ENCODE peak calls at places on chromosomes 1 and 21, in ten cellular contexts. One of them, this sample, is unnamed.

GRCh38 chr1:35567947-35568558 is 5.1 kb upstream of the TFAP2E start:
- DNase-seq in endothelial cell of umbilical vein: no peak
- DNase-seq in psoas muscle: no peak
- DNase-seq in brain microvascular endothelial cell: no peak
- DNase-seq in CD8-positive, alpha-beta T cell: no peak
- DNase-seq in Panc1: no peak
- DNase-seq in heart left ventricle: no peak
- DNase-seq in prostate gland: no peak
- DNase-seq in pancreas: no peak
- DNase-seq in thyroid gland: peak; percentile 50
- DNase-seq in this sample: no peak

GRCh38 chr1:30768169-30768829 is 10.7 kb upstream of the LAPTM5 start:
- DNase-seq in brain microvascular endothelial cell: no peak
- DNase-seq in Panc1: no peak
- DNase-seq in heart left ventricle: no peak
- DNase-seq in thyroid gland: no peak
- DNase-seq in CD8-positive, alpha-beta T cell: no peak
- DNase-seq in prostate gland: no peak
- DNase-seq in endothelial cell of umbilical vein: no peak
- DNase-seq in pancreas: no peak
- DNase-seq in psoas muscle: no peak
- DNase-seq in this sample: no peak

GRCh38 chr1:2352341-2353214 is 38.8 kb downstream of the MORN1 start:
- DNase-seq in heart left ventricle: no peak
- DNase-seq in brain microvascular endothelial cell: no peak
- DNase-seq in Panc1: no peak
- DNase-seq in pancreas: no peak
- DNase-seq in prostate gland: peak; percentile 72
- DNase-seq in CD8-positive, alpha-beta T cell: no peak
- DNase-seq in thyroid gland: no peak
- DNase-seq in psoas muscle: peak; percentile 13
- DNase-seq in endothelial cell of umbilical vein: no peak
- DNase-seq in this sample: no peak

GRCh38 chr1:100178092-100178491 is at the start of gene LRRC39:
- DNase-seq in prostate gland: no peak
- DNase-seq in pancreas: no peak
- DNase-seq in heart left ventricle: no peak
- DNase-seq in brain microvascular endothelial cell: peak; percentile 4
- DNase-seq in thyroid gland: no peak
- DNase-seq in Panc1: no peak
- DNase-seq in CD8-positive, alpha-beta T cell: no peak
- DNase-seq in endothelial cell of umbilical vein: no peak
- DNase-seq in psoas muscle: no peak
- DNase-seq in this sample: no peak

GRCh38 chr1:62263006-62263812 is 56.0 kb downstream of the KANK4 start:
- DNase-seq in pancreas: peak; percentile 30
- DNase-seq in prostate gland: no peak
- DNase-seq in CD8-positive, alpha-beta T cell: no peak
- DNase-seq in endothelial cell of umbilical vein: no peak
- DNase-seq in Panc1: no peak
- DNase-seq in psoas muscle: no peak
- DNase-seq in thyroid gland: no peak
- DNase-seq in heart left ventricle: no peak
- DNase-seq in brain microvascular endothelial cell: no peak
- DNase-seq in this sample: no peak

GRCh38 chr21:30193201-30193600 is 22.7 kb downstream of the CLDN8 start:
- DNase-seq in Panc1: no peak
- DNase-seq in heart left ventricle: no peak
- DNase-seq in brain microvascular endothelial cell: no peak
- DNase-seq in pancreas: no peak
- DNase-seq in psoas muscle: no peak
- DNase-seq in prostate gland: no peak
- DNase-seq in endothelial cell of umbilical vein: no peak
- DNase-seq in thyroid gland: no peak
- DNase-seq in CD8-positive, alpha-beta T cell: no peak
- DNase-seq in this sample: no peak

GRCh38 chr1:173424786-173425407 is 52.2 kb upstream of the PRDX6 start:
- DNase-seq in prostate gland: no peak
- DNase-seq in psoas muscle: no peak
- DNase-seq in thyroid gland: no peak
- DNase-seq in CD8-positive, alpha-beta T cell: no peak
- DNase-seq in heart left ventricle: no peak
- DNase-seq in Panc1: no peak
- DNase-seq in pancreas: no peak
- DNase-seq in endothelial cell of umbilical vein: no peak
- DNase-seq in brain microvascular endothelial cell: no peak
- DNase-seq in this sample: no peak

GRCh38 chr1:167460836-167461235 is 57.5 kb downstream of the CD247 start:
- DNase-seq in endothelial cell of umbilical vein: no peak
- DNase-seq in heart left ventricle: no peak
- DNase-seq in psoas muscle: no peak
- DNase-seq in prostate gland: no peak
- DNase-seq in thyroid gland: no peak
- DNase-seq in pancreas: no peak
- DNase-seq in CD8-positive, alpha-beta T cell: no peak
- DNase-seq in Panc1: no peak
- DNase-seq in brain microvascular endothelial cell: no peak
- DNase-seq in this sample: no peak

GRCh38 chr21:39029086-39029772 is 154.0 kb downstream of the PSMG1 start:
- DNase-seq in prostate gland: no peak
- DNase-seq in CD8-positive, alpha-beta T cell: no peak
- DNase-seq in heart left ventricle: no peak
- DNase-seq in psoas muscle: no peak
- DNase-seq in thyroid gland: no peak
- DNase-seq in pancreas: no peak
- DNase-seq in Panc1: no peak
- DNase-seq in endothelial cell of umbilical vein: no peak
- DNase-seq in brain microvascular endothelial cell: peak; percentile 54
- DNase-seq in this sample: no peak

GRCh38 chr1:219310181-219310728 is 136.6 kb downstream of the LYPLAL1 start:
- DNase-seq in prostate gland: no peak
- DNase-seq in psoas muscle: no peak
- DNase-seq in Panc1: no peak
- DNase-seq in brain microvascular endothelial cell: peak; percentile 34
- DNase-seq in CD8-positive, alpha-beta T cell: no peak
- DNase-seq in endothelial cell of umbilical vein: peak; percentile 55
- DNase-seq in heart left ventricle: no peak
- DNase-seq in pancreas: no peak
- DNase-seq in thyroid gland: no peak
- DNase-seq in this sample: no peak
- H3K27ac ChIP-seq in prostate gland: no peak overlapping the region
- H3K27ac ChIP-seq in psoas muscle: no peak overlapping the region
- H3K27ac ChIP-seq in Panc1: no peak overlapping the region
- H3K27ac ChIP-seq in brain microvascular endothelial cell: peak overlapping the region; percentile 33
- H3K27ac ChIP-seq in CD8-positive, alpha-beta T cell: no peak overlapping the region
- H3K27ac ChIP-seq in endothelial cell of umbilical vein: peak overlapping the region; percentile 4
- H3K27ac ChIP-seq in heart left ventricle: no peak overlapping the region
- H3K27ac ChIP-seq in pancreas: no peak overlapping the region
- H3K27ac ChIP-seq in thyroid gland: no peak overlapping the region
- H3K27ac ChIP-seq in this sample: no peak overlapping the region

DNA sequence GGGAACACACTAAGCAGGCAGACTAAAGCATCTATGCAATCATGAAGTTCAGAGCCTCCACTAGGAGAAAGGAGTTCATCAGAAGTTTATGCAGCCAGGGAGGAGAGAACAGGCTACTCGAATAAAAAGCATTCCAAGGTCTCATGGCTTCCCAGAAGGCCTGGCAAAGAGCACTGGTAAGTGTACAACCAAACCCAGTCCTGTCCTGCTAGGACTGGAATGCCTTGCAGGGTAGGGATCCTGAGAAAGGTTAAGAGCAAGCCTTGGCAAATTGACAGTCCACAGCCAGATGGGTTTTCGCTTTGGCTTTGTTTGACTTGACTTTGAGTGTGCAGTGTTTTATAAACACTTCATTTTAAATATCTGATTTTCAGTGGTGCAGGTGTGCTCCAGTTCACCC is 133.6 kb upstream of the ATP1B1 start:
- DNase-seq in Panc1: no peak
- DNase-seq in thyroid gland: peak; percentile 89
- DNase-seq in CD8-positive, alpha-beta T cell: no peak
- DNase-seq in psoas muscle: no peak
- DNase-seq in prostate gland: peak; percentile 33
- DNase-seq in pancreas: peak; percentile 34
- DNase-seq in heart left ventricle: no peak
- DNase-seq in brain microvascular endothelial cell: no peak
- DNase-seq in endothelial cell of umbilical vein: no peak
- DNase-seq in this sample: no peak
- H3K4me3 ChIP-seq in Panc1: no peak overlapping the region
- H3K4me3 ChIP-seq in thyroid gland: no peak overlapping the region
- H3K4me3 ChIP-seq in CD8-positive, alpha-beta T cell: no peak overlapping the region
- H3K4me3 ChIP-seq in psoas muscle: no peak overlapping the region
- H3K4me3 ChIP-seq in prostate gland: no peak overlapping the region
- H3K4me3 ChIP-seq in pancreas: no peak overlapping the region
- H3K4me3 ChIP-seq in heart left ventricle: no peak overlapping the region
- H3K4me3 ChIP-seq in brain microvascular endothelial cell: no peak overlapping the region
- H3K4me3 ChIP-seq in endothelial cell of umbilical vein: no peak overlapping the region
- H3K4me3 ChIP-seq in this sample: no peak overlapping the region

DNA sequence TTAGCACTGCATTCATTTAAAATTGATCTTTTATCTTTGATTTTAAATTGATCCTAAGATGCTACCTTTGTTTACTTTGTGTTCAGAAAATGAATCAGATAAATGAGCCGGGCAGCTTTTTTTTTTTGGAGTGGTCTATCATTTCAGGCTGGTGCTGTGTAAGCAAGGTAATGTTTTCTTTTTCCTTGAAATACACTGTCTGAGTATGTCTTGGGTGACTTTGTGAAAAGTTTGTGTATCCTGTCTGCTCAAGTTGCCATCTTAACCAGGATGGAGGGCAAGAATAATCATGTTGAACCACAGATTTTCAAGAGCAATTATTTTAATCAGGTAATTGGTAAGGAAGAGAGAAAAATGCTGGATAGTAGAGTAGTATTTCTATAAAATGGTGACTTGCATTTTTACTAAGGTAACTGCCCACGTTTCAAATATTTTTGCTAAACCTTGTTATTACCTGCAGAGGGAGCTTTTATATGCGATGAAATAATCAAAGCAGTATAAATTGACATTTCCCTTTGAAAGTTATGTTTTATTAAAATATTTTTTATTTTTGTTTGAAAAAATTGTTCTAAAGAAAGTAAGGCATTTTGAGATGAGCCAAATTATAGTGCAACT is 11.1 kb downstream of the ADGRL2 start:
- DNase-seq in psoas muscle: no peak
- DNase-seq in pancreas: no peak
- DNase-seq in Panc1: no peak
- DNase-seq in endothelial cell of umbilical vein: peak; percentile 36
- DNase-seq in brain microvascular endothelial cell: no peak
- DNase-seq in heart left ventricle: no peak
- DNase-seq in thyroid gland: no peak
- DNase-seq in prostate gland: no peak
- DNase-seq in CD8-positive, alpha-beta T cell: no peak
- DNase-seq in this sample: no peak
- TF ChIP-seq CTCF in psoas muscle: peak; percentile 11
- TF ChIP-seq CTCF in pancreas: no peak
- TF ChIP-seq CTCF in Panc1: peak; percentile 31
- TF ChIP-seq CTCF in endothelial cell of umbilical vein: no peak
- TF ChIP-seq CTCF in brain microvascular endothelial cell: no peak
- TF ChIP-seq CTCF in heart left ventricle: peak; percentile 38
- TF ChIP-seq CTCF in thyroid gland: peak; percentile 37
- TF ChIP-seq CTCF in prostate gland: no peak
- TF ChIP-seq CTCF in CD8-positive, alpha-beta T cell: no peak
- TF ChIP-seq CTCF in this sample: no peak

DNA sequence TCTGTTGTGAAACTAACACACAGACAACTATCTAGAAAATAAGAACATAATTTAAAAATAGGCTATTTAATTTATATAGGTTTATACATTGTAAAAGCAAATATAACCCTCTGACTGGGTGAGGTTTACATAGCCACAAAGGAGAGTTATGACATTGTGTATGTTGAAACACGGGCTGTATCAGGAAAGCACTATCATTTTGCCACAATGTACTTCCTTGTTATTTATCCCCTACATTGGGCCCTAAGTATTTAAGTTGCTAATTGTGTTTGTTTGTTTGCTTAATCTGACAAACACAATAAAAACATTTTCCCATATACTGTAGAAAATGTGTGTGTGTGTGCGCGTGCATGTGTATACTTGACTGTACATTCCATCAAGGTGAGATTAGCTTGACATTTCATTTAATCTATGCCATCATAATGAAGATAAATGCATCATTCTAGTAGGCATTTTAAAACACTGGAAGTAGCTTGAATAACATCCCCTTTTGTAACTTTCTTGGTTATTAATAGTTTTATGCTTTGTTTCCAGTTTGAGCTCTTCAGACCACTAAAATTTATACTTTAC is 72.1 kb downstream of the RGS13 start:
- DNase-seq in CD8-positive, alpha-beta T cell: no peak
- DNase-seq in psoas muscle: no peak
- DNase-seq in heart left ventricle: no peak
- DNase-seq in endothelial cell of umbilical vein: no peak
- DNase-seq in brain microvascular endothelial cell: no peak
- DNase-seq in Panc1: no peak
- DNase-seq in pancreas: no peak
- DNase-seq in thyroid gland: no peak
- DNase-seq in prostate gland: no peak
- DNase-seq in this sample: no peak
- H3K27ac ChIP-seq in CD8-positive, alpha-beta T cell: no peak overlapping the region
- H3K27ac ChIP-seq in psoas muscle: no peak overlapping the region
- H3K27ac ChIP-seq in heart left ventricle: no peak overlapping the region
- H3K27ac ChIP-seq in endothelial cell of umbilical vein: no peak overlapping the region
- H3K27ac ChIP-seq in brain microvascular endothelial cell: no peak overlapping the region
- H3K27ac ChIP-seq in Panc1: no peak overlapping the region
- H3K27ac ChIP-seq in pancreas: no peak overlapping the region
- H3K27ac ChIP-seq in thyroid gland: no peak overlapping the region
- H3K27ac ChIP-seq in prostate gland: no peak overlapping the region
- H3K27ac ChIP-seq in this sample: no peak overlapping the region

GRCh38 chr1:55725378-55725777 is 510.2 kb upstream of the USP24 start:
- DNase-seq in heart left ventricle: no peak
- DNase-seq in prostate gland: no peak
- DNase-seq in thyroid gland: no peak
- DNase-seq in Panc1: no peak
- DNase-seq in brain microvascular endothelial cell: peak; percentile 34
- DNase-seq in psoas muscle: no peak
- DNase-seq in endothelial cell of umbilical vein: no peak
- DNase-seq in pancreas: no peak
- DNase-seq in CD8-positive, alpha-beta T cell: no peak
- DNase-seq in this sample: no peak
- H3K4me3 ChIP-seq in heart left ventricle: no peak overlapping the region
- H3K4me3 ChIP-seq in prostate gland: no peak overlapping the region
- H3K4me3 ChIP-seq in thyroid gland: no peak overlapping the region
- H3K4me3 ChIP-seq in Panc1: no peak overlapping the region
- H3K4me3 ChIP-seq in brain microvascular endothelial cell: no peak overlapping the region
- H3K4me3 ChIP-seq in psoas muscle: no peak overlapping the region
- H3K4me3 ChIP-seq in endothelial cell of umbilical vein: no peak overlapping the region
- H3K4me3 ChIP-seq in pancreas: no peak overlapping the region
- H3K4me3 ChIP-seq in CD8-positive, alpha-beta T cell: no peak overlapping the region
- H3K4me3 ChIP-seq in this sample: no peak overlapping the region

GRCh38 chr1:23100074-23100748 is 68.4 kb downstream of the LUZP1 start:
- DNase-seq in prostate gland: no peak
- DNase-seq in psoas muscle: no peak
- DNase-seq in CD8-positive, alpha-beta T cell: no peak
- DNase-seq in heart left ventricle: no peak
- DNase-seq in endothelial cell of umbilical vein: peak; percentile 59
- DNase-seq in pancreas: no peak
- DNase-seq in Panc1: peak; percentile 68
- DNase-seq in brain microvascular endothelial cell: peak; percentile 96
- DNase-seq in thyroid gland: no peak
- DNase-seq in this sample: peak; percentile 73
- TF ChIP-seq CTCF in prostate gland: no peak
- TF ChIP-seq CTCF in psoas muscle: no peak
- TF ChIP-seq CTCF in CD8-positive, alpha-beta T cell: no peak
- TF ChIP-seq CTCF in heart left ventricle: no peak
- TF ChIP-seq CTCF in endothelial cell of umbilical vein: no peak
- TF ChIP-seq CTCF in pancreas: no peak
- TF ChIP-seq CTCF in Panc1: no peak
- TF ChIP-seq CTCF in brain microvascular endothelial cell: no peak
- TF ChIP-seq CTCF in thyroid gland: no peak
- TF ChIP-seq CTCF in this sample: no peak

GRCh38 chr1:54580856-54581550 is 33.0 kb downstream of the ACOT11 start:
- DNase-seq in thyroid gland: no peak
- DNase-seq in CD8-positive, alpha-beta T cell: no peak
- DNase-seq in prostate gland: no peak
- DNase-seq in Panc1: no peak
- DNase-seq in brain microvascular endothelial cell: no peak
- DNase-seq in heart left ventricle: no peak
- DNase-seq in endothelial cell of umbilical vein: no peak
- DNase-seq in psoas muscle: no peak
- DNase-seq in pancreas: no peak
- DNase-seq in this sample: no peak
- H3K27ac ChIP-seq in thyroid gland: peak overlapping the region; percentile 95
- H3K27ac ChIP-seq in CD8-positive, alpha-beta T cell: no peak overlapping the region
- H3K27ac ChIP-seq in prostate gland: peak overlapping the region; percentile 74
- H3K27ac ChIP-seq in Panc1: no peak overlapping the region
- H3K27ac ChIP-seq in brain microvascular endothelial cell: no peak overlapping the region
- H3K27ac ChIP-seq in heart left ventricle: peak overlapping the region; percentile 79
- H3K27ac ChIP-seq in endothelial cell of umbilical vein: no peak overlapping the region
- H3K27ac ChIP-seq in psoas muscle: peak overlapping the region; percentile 87
- H3K27ac ChIP-seq in pancreas: peak overlapping the region; percentile 92
- H3K27ac ChIP-seq in this sample: no peak overlapping the region

This sample was measured in WERI-Rb-1.